ENCODE peak calls at places on chromosomes 4 and X, in ten cellular contexts. Q, U, S, R, P, J, O, D, H and W are unnamed samples.

GRCh38 chr4:153651041-153651960 is 32.8 kb upstream of the TLR2 start:
- DNase-seq in Q (peak), U (no peak), S (no peak), R (peak), P (no peak), J (no peak), O (no peak), D (no peak), H (no peak), W (no peak)

GRCh38 chr4:25795566-25796454 is 67.0 kb downstream of the SEL1L3 start:
- DNase-seq in Q (no peak), U (peak), S (peak), R (no peak), P (peak), J (no peak), O (peak), D (peak), H (no peak), W (peak)

GRCh38 chr4:108352664-108353308 is 184.1 kb upstream of the LEF1 start:
- DNase-seq in Q (no peak), U (no peak), S (no peak), R (no peak), P (no peak), J (no peak), O (no peak), D (no peak), H (no peak), W (no peak)

GRCh38 chrX:97547873-97548578 is 664.3 kb downstream of the RPA4 start:
- DNase-seq in Q (no peak), U (no peak), S (no peak), R (no peak), P (peak), J (no peak), O (peak), D (peak), H (no peak), W (peak)

GRCh38 chr4:70838972-70839536 is 636 bp downstream of the GRSF1 start:
- DNase-seq in Q (peak), U (peak), S (peak), R (no peak), P (peak), J (peak), O (peak), D (peak), H (peak), W (peak)

GRCh38 chrX:24494544-24495113 is 29.5 kb downstream of the PDK3 start:
- DNase-seq in Q (no peak), U (peak), S (no peak), R (no peak), P (peak), J (no peak), O (peak), D (peak), H (no peak), W (peak)

GRCh38 chrX:27751976-27752375 is 55.8 kb upstream of the MAGEB10 start:
- DNase-seq in Q (no peak), U (no peak), S (no peak), R (no peak), P (no peak), J (no peak), O (no peak), D (no peak), H (no peak), W (no peak)

GRCh38 chrX:97126020-97126419 is 242.3 kb downstream of the RPA4 start:
- DNase-seq in Q (no peak), U (no peak), S (no peak), R (no peak), P (peak), J (no peak), O (no peak), D (no peak), H (no peak), W (no peak)

GRCh38 chr4:141473026-141473540 is 163.3 kb upstream of the IL15 start:
- DNase-seq in Q (no peak), U (no peak), S (no peak), R (no peak), P (no peak), J (no peak), O (no peak), D (no peak), H (no peak), W (no peak)

GRCh38 chr4:36328130-36328529 is 46.7 kb downstream of the DTHD1 start:
- DNase-seq in Q (no peak), U (no peak), S (no peak), R (no peak), P (no peak), J (no peak), O (no peak), D (no peak), H (no peak), W (no peak)

GRCh38 chrX:39900788-39901170 is 197.0 kb downstream of the BCOR start:
- DNase-seq in Q (no peak), U (peak), S (no peak), R (no peak), P (no peak), J (no peak), O (no peak), D (no peak), H (no peak), W (no peak)

GRCh38 chr4:175824110-175824509 is 12.0 kb upstream of the GPM6A start:
- DNase-seq in Q (no peak), U (no peak), S (no peak), R (no peak), P (no peak), J (no peak), O (no peak), D (no peak), H (no peak), W (no peak)

GRCh38 chr4:106898621-106899230 is 137.4 kb downstream of the DKK2 start:
- DNase-seq in Q (no peak), U (peak), S (peak), R (no peak), P (peak), J (no peak), O (peak), D (peak), H (no peak), W (peak)

GRCh38 chr4:95556460-95556859 is 7.7 kb upstream of the UNC5C start:
- DNase-seq in Q (no peak), U (no peak), S (no peak), R (no peak), P (no peak), J (no peak), O (peak), D (no peak), H (no peak), W (peak)

GRCh38 chr4:26864904-26865303 is 4.3 kb downstream of the STIM2 start:
- DNase-seq in Q (no peak), U (no peak), S (no peak), R (no peak), P (no peak), J (no peak), O (no peak), D (no peak), H (no peak), W (no peak)
- H3K27ac ChIP-seq in Q (peak), U (no peak), S (no peak), R (no peak), P (no peak), J (no peak), O (no peak), D (no peak), H (no peak), W (no peak)

GRCh38 chr4:30434656-30435055 is 285.5 kb upstream of the PCDH7 start:
- DNase-seq in Q (no peak), U (no peak), S (no peak), R (no peak), P (no peak), J (no peak), O (no peak), D (no peak), H (no peak), W (no peak)

DNA sequence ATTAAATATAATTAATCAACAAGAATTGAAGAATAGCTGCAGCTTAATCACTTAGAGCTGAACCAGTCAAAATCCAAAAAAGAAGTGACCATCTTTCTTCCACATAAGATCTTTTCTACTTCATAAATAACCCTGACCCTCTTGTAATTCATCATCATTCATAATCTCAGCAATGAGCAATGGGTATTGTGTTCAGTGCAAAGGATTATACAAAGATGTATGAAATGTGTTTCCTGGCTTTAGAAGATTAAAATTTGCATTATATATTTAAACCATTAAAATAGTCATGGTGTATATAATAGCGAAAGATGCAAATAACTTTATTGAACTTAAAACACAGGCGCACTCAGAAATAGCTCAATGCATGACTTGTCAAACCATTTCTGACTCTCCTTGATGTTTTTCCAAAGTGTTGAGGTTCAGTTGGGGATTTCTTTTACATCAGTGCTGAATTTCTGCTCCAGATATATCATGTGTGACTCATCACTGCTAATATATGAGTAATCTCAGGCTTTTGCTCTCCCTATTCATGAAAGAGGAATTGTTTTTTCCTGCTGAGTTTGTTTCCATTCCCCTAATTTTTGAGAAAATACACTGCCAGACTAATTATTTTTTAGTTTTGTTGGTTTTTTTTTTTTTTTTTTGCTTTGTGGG is 290.2 kb upstream of the PCDH7 start:
- DNase-seq in Q (no peak), U (no peak), S (no peak), R (no peak), P (peak), J (no peak), O (peak), D (no peak), H (no peak), W (peak)
- H3K27ac ChIP-seq in Q (no peak), U (no peak), S (no peak), R (no peak), P (peak), J (no peak), O (no peak), D (no peak), H (no peak), W (peak)

GRCh38 chrX:68840256-68840655 is 11.4 kb downstream of the EFNB1 start:
- DNase-seq in Q (no peak), U (no peak), S (no peak), R (no peak), P (no peak), J (no peak), O (no peak), D (no peak), H (no peak), W (no peak)

GRCh38 chrX:68841251-68842049 is 12.6 kb downstream of the EFNB1 start:
- DNase-seq in Q (peak), U (no peak), S (no peak), R (no peak), P (no peak), J (peak), O (no peak), D (no peak), H (no peak), W (no peak)

GRCh38 chrX:68843992-68844391 is 15.2 kb downstream of the EFNB1 start:
- DNase-seq in Q (no peak), U (no peak), S (no peak), R (no peak), P (no peak), J (no peak), O (peak), D (no peak), H (no peak), W (peak)

GRCh38 chrX:68842351-68842750 is 13.5 kb downstream of the EFNB1 start:
- DNase-seq in Q (no peak), U (no peak), S (no peak), R (no peak), P (no peak), J (no peak), O (no peak), D (no peak), H (no peak), W (no peak)

GRCh38 chrX:68842781-68843581 is 14.2 kb downstream of the EFNB1 start:
- DNase-seq in Q (no peak), U (no peak), S (no peak), R (no peak), P (peak), J (no peak), O (no peak), D (no peak), H (no peak), W (no peak)
- H3K27ac ChIP-seq in Q (peak), U (no peak), S (no peak), R (no peak), P (no peak), J (no peak), O (peak), D (no peak), H (no peak), W (peak)

GRCh38 chr4:177264788-177265422 is 44.8 kb upstream of the NEIL3 start:
- DNase-seq in Q (no peak), U (no peak), S (no peak), R (no peak), P (no peak), J (no peak), O (no peak), D (no peak), H (no peak), W (no peak)

GRCh38 chr4:177267911-177268310 is 41.8 kb upstream of the NEIL3 start:
- DNase-seq in Q (no peak), U (no peak), S (no peak), R (no peak), P (no peak), J (no peak), O (no peak), D (no peak), H (no peak), W (no peak)

GRCh38 chr4:177265729-177266128 is 43.9 kb upstream of the NEIL3 start:
- DNase-seq in Q (no peak), U (no peak), S (no peak), R (no peak), P (no peak), J (no peak), O (no peak), D (peak), H (no peak), W (no peak)

GRCh38 chr4:177263818-177264217 is 45.9 kb upstream of the NEIL3 start:
- DNase-seq in Q (no peak), U (no peak), S (no peak), R (no peak), P (no peak), J (no peak), O (no peak), D (no peak), H (no peak), W (no peak)

GRCh38 chr4:177266492-177266891 is 43.2 kb upstream of the NEIL3 start:
- DNase-seq in Q (no peak), U (no peak), S (no peak), R (no peak), P (no peak), J (no peak), O (no peak), D (no peak), H (no peak), W (no peak)
- H3K27ac ChIP-seq in Q (no peak), U (no peak), S (no peak), R (no peak), P (no peak), J (no peak), O (no peak), D (no peak), H (no peak), W (no peak)

DNA sequence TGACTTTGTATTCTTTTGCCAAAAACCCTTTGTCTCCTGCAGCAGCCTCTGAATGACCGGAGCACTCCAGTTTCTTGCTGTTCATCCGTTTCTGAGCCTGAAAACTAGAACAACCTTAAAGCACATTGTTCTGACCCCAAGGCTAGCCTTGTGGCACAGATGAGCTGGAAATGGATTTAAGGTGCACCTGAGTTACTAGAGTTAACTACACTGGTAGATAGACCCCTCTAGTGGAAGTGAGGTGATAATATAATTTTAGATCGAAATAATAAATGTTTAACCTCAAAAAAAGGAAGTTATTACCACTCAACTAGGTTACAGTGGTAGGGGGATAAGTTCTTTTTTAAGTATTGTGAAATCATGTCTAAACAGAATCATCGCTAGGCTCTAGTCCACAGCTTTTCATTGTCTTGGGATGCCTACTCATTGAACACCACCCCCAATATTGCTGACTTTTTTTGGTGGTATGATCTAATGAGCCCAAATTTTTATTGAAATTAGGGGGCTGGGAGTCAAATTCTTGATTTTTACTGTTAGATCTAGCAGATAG is 2.7 kb downstream of the PLS3 start:
- DNase-seq in Q (no peak), U (peak), S (no peak), R (no peak), P (no peak), J (no peak), O (no peak), D (no peak), H (no peak), W (no peak)
- H3K27ac ChIP-seq in Q (peak), U (no peak), S (peak), R (peak), P (peak), J (peak), O (no peak), D (peak), H (peak), W (peak)

GRCh38 chrX:1528186-1528883 is 8.7 kb downstream of the P2RY8 start:
- DNase-seq in Q (no peak), U (no peak), S (no peak), R (no peak), P (no peak), J (no peak), O (no peak), D (no peak), H (no peak), W (no peak)

GRCh38 chrX:1527457-1527856 is 9.5 kb downstream of the P2RY8 start:
- DNase-seq in Q (no peak), U (no peak), S (no peak), R (no peak), P (no peak), J (no peak), O (no peak), D (no peak), H (no peak), W (no peak)

GRCh38 chrX:1525583-1526355 is 11.2 kb downstream of the P2RY8 start:
- DNase-seq in Q (no peak), U (no peak), S (no peak), R (no peak), P (no peak), J (no peak), O (no peak), D (no peak), H (no peak), W (no peak)

GRCh38 chrX:1524874-1525582 is 12.0 kb downstream of the P2RY8 start:
- DNase-seq in Q (no peak), U (no peak), S (no peak), R (no peak), P (no peak), J (no peak), O (no peak), D (no peak), H (no peak), W (no peak)

GRCh38 chrX:1526565-1526964 is 10.4 kb downstream of the P2RY8 start:
- DNase-seq in Q (no peak), U (no peak), S (no peak), R (no peak), P (no peak), J (no peak), O (no peak), D (no peak), H (no peak), W (no peak)
- H3K27ac ChIP-seq in Q (no peak), U (no peak), S (no peak), R (no peak), P (no peak), J (no peak), O (no peak), D (no peak), H (no peak), W (no peak)

DNA sequence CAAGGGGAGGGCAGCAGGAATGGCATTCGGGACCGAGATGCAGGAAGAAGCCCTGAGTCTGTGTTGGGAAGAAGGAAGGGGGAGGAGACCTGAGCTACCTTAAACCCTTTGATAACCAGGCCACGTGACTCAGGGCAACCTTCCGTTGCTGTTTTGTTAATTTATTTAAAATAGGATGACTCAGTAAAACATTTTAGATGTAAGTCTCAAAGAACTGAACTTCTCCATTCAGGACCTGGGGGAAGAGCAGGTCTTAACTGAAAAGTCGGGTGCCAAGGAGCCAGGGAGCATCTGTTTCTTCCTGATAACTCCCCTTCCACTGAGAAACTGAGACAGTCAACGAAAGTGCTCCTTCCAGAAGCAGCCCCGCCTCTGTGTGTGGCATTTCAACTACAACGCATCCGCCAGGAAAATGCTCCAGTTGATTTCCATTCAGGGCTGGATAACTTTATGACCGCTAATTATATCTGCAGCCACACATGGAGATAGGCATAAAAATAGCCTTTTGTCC is 88.0 kb downstream of the IRF2 start:
- DNase-seq in Q (no peak), U (no peak), S (no peak), R (no peak), P (no peak), J (no peak), O (no peak), D (no peak), H (no peak), W (no peak)
- H3K27ac ChIP-seq in Q (peak), U (no peak), S (no peak), R (peak), P (no peak), J (peak), O (peak), D (peak), H (peak), W (no peak)